ENCODE peak calls at places on chromosomes 4 and X, in six cellular contexts. L is activated T-cell treated with anti-CD3 and anti-CD28 coated beads for 1 hour, M is HS-5, J is hepatocyte, D is NCI-H2029 treated with DMSO at 0.1 percent for 48 hours, A is EH. H is an unnamed sample.
A peak's percentile ranks its signal among the peaks of the same experiment; 100 is the strongest.

GRCh38 chr4:169260217-169260866 is 10.4 kb downstream of the SH3RF1 start:
- DNase-seq in D (no peak), A (no peak), J (no peak), M (no peak), L (no peak), H (no peak)

GRCh38 chr4:101711590-101712255 is 78.8 kb upstream of the BANK1 start:
- DNase-seq in A (no peak), J (no peak), L (no peak), D (no peak), M (no peak), H (no peak)

GRCh38 chr4:94826206-94826605 is 68.5 kb downstream of the BMPR1B start:
- DNase-seq in D (no peak), L (no peak), A (no peak), M (no peak), J (no peak), H (no peak)

GRCh38 chr4:36280555-36280954 is 861 bp upstream of the DTHD1 start:
- DNase-seq in A (no peak), L (no peak), J (no peak), D (no peak), M (no peak), H (no peak)

GRCh38 chr4:38663021-38663800 is 788 bp upstream of the KLF3 start:
- DNase-seq in M (no peak), J (no peak), D (no peak), A (no peak), L (no peak), H (no peak)

GRCh38 chrX:103197721-103198306 is 17.1 kb upstream of the BEX4 start:
- DNase-seq in J (no peak), L (no peak), D (no peak), A (peak; percentile 79), M (peak; percentile 72), H (no peak)

GRCh38 chr4:184177271-184177670 is 40.4 kb downstream of the ENPP6 start:
- DNase-seq in A (no peak), D (no peak), M (no peak), L (no peak), J (no peak), H (no peak)

GRCh38 chr4:153713840-153714239 is 29.8 kb downstream of the TLR2 start:
- DNase-seq in J (no peak), L (no peak), M (no peak), A (no peak), D (no peak), H (no peak)

GRCh38 chr4:176432811-176433540 is 113.2 kb downstream of the SPCS3 start:
- DNase-seq in M (no peak), A (no peak), J (no peak), L (no peak), D (no peak), H (no peak)

GRCh38 chr4:38157592-38157991 is 197.4 kb downstream of the PTTG2 start:
- DNase-seq in L (no peak), M (no peak), J (peak; percentile 66), A (no peak), D (no peak), H (no peak)

GRCh38 chrX:69357293-69357692 is 146.8 kb upstream of the NALF2 start:
- DNase-seq in M (no peak), J (no peak), A (no peak), D (no peak), L (no peak), H (peak; percentile 17)

GRCh38 chr4:82792912-82793649 is 5.5 kb downstream of the SCD5 start:
- DNase-seq in A (peak; percentile 70), J (no peak), L (no peak), D (no peak), M (no peak), H (no peak)

GRCh38 chr4:27692098-27692679 is 831.5 kb downstream of the STIM2 start:
- DNase-seq in A (peak; percentile 59), M (no peak), D (peak; percentile 12), J (peak; percentile 48), L (no peak), H (no peak)

GRCh38 chrX:154397888-154398667 is at the start of gene RPL10:
- DNase-seq in J (peak; percentile 95), A (peak; percentile 96), D (peak; percentile 76), L (peak; percentile 78), M (peak; percentile 84), H (peak; percentile 79)

GRCh38 chr4:144615182-144615581 is 30.8 kb upstream of the HHIP start:
- DNase-seq in D (no peak), M (no peak), A (peak; percentile 46), J (no peak), L (no peak), H (no peak)

GRCh38 chr4:88137112-88137511 is 21.3 kb downstream of the ABCG2 start:
- DNase-seq in A (peak; percentile 68), M (no peak), J (no peak), L (no peak), D (no peak), H (no peak)

GRCh38 chrX:23937100-23937499 is 29.3 kb downstream of the CXorf58 start:
- DNase-seq in M (no peak), J (no peak), D (no peak), A (no peak), L (no peak), H (no peak)